ENCODE peak calls at places on chromosomes 12 and 14, in seven cellular contexts. One of them, this sample, is unnamed. For H3K4me1, the result is how much of the 10 kb centered on the place peaks cover.

GRCh38 chr14:101373690-101374295 is 187.5 kb upstream of the DIO3 start:
- DNase-seq in tibial artery: no peak
- DNase-seq in GM12878: no peak
- DNase-seq in heart right ventricle: no peak
- DNase-seq in pancreas: no peak
- DNase-seq in SK-N-SH: no peak
- DNase-seq in HAP-1: no peak
- DNase-seq in this sample: no peak

GRCh38 chr12:49028666-49029275 is 10.2 kb upstream of the PRKAG1 start:
- DNase-seq in tibial artery: no peak
- DNase-seq in GM12878: no peak
- DNase-seq in heart right ventricle: no peak
- DNase-seq in pancreas: no peak
- DNase-seq in SK-N-SH: peak
- DNase-seq in HAP-1: no peak
- DNase-seq in this sample: no peak

GRCh38 chr14:50347521-50347920 is 35.4 kb downstream of the DMAC2L start:
- DNase-seq in tibial artery: no peak
- DNase-seq in GM12878: no peak
- DNase-seq in heart right ventricle: no peak
- DNase-seq in pancreas: no peak
- DNase-seq in SK-N-SH: no peak
- DNase-seq in HAP-1: no peak
- DNase-seq in this sample: no peak

GRCh38 chr12:12240671-12241345 is 26.0 kb downstream of the LRP6 start:
- DNase-seq in tibial artery: no peak
- DNase-seq in GM12878: no peak
- DNase-seq in heart right ventricle: no peak
- DNase-seq in pancreas: no peak
- DNase-seq in SK-N-SH: peak
- DNase-seq in HAP-1: peak
- DNase-seq in this sample: no peak

GRCh38 chr12:89245090-89245489 is 107.2 kb downstream of the DUSP6 start:
- DNase-seq in tibial artery: no peak
- DNase-seq in GM12878: no peak
- DNase-seq in heart right ventricle: no peak
- DNase-seq in pancreas: no peak
- DNase-seq in SK-N-SH: no peak
- DNase-seq in HAP-1: no peak
- DNase-seq in this sample: no peak

GRCh38 chr12:69239922-69240624 is 704 bp downstream of the CPSF6 start:
- DNase-seq in tibial artery: peak
- DNase-seq in GM12878: no peak
- DNase-seq in heart right ventricle: peak
- DNase-seq in pancreas: peak
- DNase-seq in SK-N-SH: peak
- DNase-seq in HAP-1: peak
- DNase-seq in this sample: peak

GRCh38 chr12:16187684-16188083 is 89.8 kb downstream of the SLC15A5 start:
- DNase-seq in tibial artery: no peak
- DNase-seq in GM12878: no peak
- DNase-seq in heart right ventricle: no peak
- DNase-seq in pancreas: no peak
- DNase-seq in SK-N-SH: no peak
- DNase-seq in HAP-1: no peak
- DNase-seq in this sample: no peak

GRCh38 chr14:72559227-72559626 is 334.7 kb downstream of the DPF3 start:
- DNase-seq in tibial artery: no peak
- DNase-seq in GM12878: no peak
- DNase-seq in heart right ventricle: no peak
- DNase-seq in pancreas: no peak
- DNase-seq in SK-N-SH: no peak
- DNase-seq in HAP-1: no peak
- DNase-seq in this sample: no peak

GRCh38 chr12:114006482-114007425 is 40.6 kb upstream of the RBM19 start:
- DNase-seq in tibial artery: no peak
- DNase-seq in GM12878: no peak
- DNase-seq in heart right ventricle: no peak
- DNase-seq in pancreas: no peak
- DNase-seq in SK-N-SH: no peak
- DNase-seq in HAP-1: no peak
- DNase-seq in this sample: no peak

GRCh38 chr12:53677612-53678133 is 1.8 kb upstream of the ATP5MC2 start:
- DNase-seq in tibial artery: no peak
- DNase-seq in GM12878: no peak
- DNase-seq in heart right ventricle: no peak
- DNase-seq in pancreas: no peak
- DNase-seq in SK-N-SH: no peak
- DNase-seq in HAP-1: no peak
- DNase-seq in this sample: no peak

GRCh38 chr14:49512147-49512551 is 74.0 kb downstream of the RPS29 start:
- DNase-seq in tibial artery: no peak
- DNase-seq in GM12878: no peak
- DNase-seq in heart right ventricle: no peak
- DNase-seq in pancreas: no peak
- DNase-seq in SK-N-SH: no peak
- DNase-seq in HAP-1: no peak
- DNase-seq in this sample: peak

GRCh38 chr12:93016752-93017350 is 87.8 kb upstream of the EEA1 start:
- DNase-seq in tibial artery: no peak
- DNase-seq in GM12878: no peak
- DNase-seq in heart right ventricle: no peak
- DNase-seq in pancreas: no peak
- DNase-seq in SK-N-SH: no peak
- DNase-seq in HAP-1: no peak
- DNase-seq in this sample: no peak

GRCh38 chr14:21985081-21985480 is 311.5 kb upstream of the OR4E1 start:
- DNase-seq in tibial artery: no peak
- DNase-seq in GM12878: no peak
- DNase-seq in heart right ventricle: no peak
- DNase-seq in pancreas: no peak
- DNase-seq in SK-N-SH: no peak
- DNase-seq in HAP-1: no peak
- DNase-seq in this sample: no peak

GRCh38 chr12:121783771-121784170 is 9.7 kb downstream of the RHOF start:
- DNase-seq in tibial artery: no peak
- DNase-seq in GM12878: no peak
- DNase-seq in heart right ventricle: no peak
- DNase-seq in pancreas: no peak
- DNase-seq in SK-N-SH: no peak
- DNase-seq in HAP-1: no peak
- DNase-seq in this sample: no peak

GRCh38 chr12:46451276-46452021 is 78.9 kb upstream of the SLC38A2 start:
- DNase-seq in tibial artery: no peak
- DNase-seq in GM12878: no peak
- DNase-seq in heart right ventricle: no peak
- DNase-seq in pancreas: no peak
- DNase-seq in SK-N-SH: no peak
- DNase-seq in HAP-1: no peak
- DNase-seq in this sample: no peak

GRCh38 chr14:97458302-97459137 is 661.3 kb downstream of the VRK1 start:
- DNase-seq in tibial artery: no peak
- DNase-seq in GM12878: no peak
- DNase-seq in heart right ventricle: peak
- DNase-seq in pancreas: peak
- DNase-seq in SK-N-SH: peak
- DNase-seq in HAP-1: no peak
- DNase-seq in this sample: peak

GRCh38 chr12:68831751-68832503 is 23.9 kb downstream of the MDM2 start:
- DNase-seq in tibial artery: no peak
- DNase-seq in GM12878: no peak
- DNase-seq in heart right ventricle: no peak
- DNase-seq in pancreas: no peak
- DNase-seq in SK-N-SH: no peak
- DNase-seq in HAP-1: no peak
- DNase-seq in this sample: no peak

GRCh38 chr12:6958609-6959375 is 7.6 kb downstream of the PTPN6 start:
- DNase-seq in tibial artery: peak
- DNase-seq in GM12878: no peak
- DNase-seq in heart right ventricle: no peak
- DNase-seq in pancreas: no peak
- DNase-seq in SK-N-SH: peak
- DNase-seq in HAP-1: no peak
- DNase-seq in this sample: no peak
- H3K4me3 ChIP-seq in tibial artery: no peak
- H3K4me3 ChIP-seq in GM12878: peak
- H3K4me3 ChIP-seq in heart right ventricle: peak
- H3K4me3 ChIP-seq in pancreas: no peak
- H3K4me3 ChIP-seq in SK-N-SH: no peak
- H3K4me3 ChIP-seq in HAP-1: no peak
- H3K4me3 ChIP-seq in this sample: no peak

GRCh38 chr14:61150851-61151250 is 130.3 kb downstream of the TMEM30B start:
- DNase-seq in tibial artery: no peak
- DNase-seq in GM12878: no peak
- DNase-seq in heart right ventricle: no peak
- DNase-seq in pancreas: no peak
- DNase-seq in SK-N-SH: no peak
- DNase-seq in HAP-1: no peak
- DNase-seq in this sample: no peak

GRCh38 chr14:61147898-61148549 is 133.1 kb downstream of the TMEM30B start:
- DNase-seq in tibial artery: no peak
- DNase-seq in GM12878: no peak
- DNase-seq in heart right ventricle: peak
- DNase-seq in pancreas: no peak
- DNase-seq in SK-N-SH: no peak
- DNase-seq in HAP-1: no peak
- DNase-seq in this sample: no peak

GRCh38 chr14:61148742-61149350 is 132.3 kb downstream of the TMEM30B start:
- DNase-seq in tibial artery: no peak
- DNase-seq in GM12878: no peak
- DNase-seq in heart right ventricle: no peak
- DNase-seq in pancreas: no peak
- DNase-seq in SK-N-SH: no peak
- DNase-seq in HAP-1: no peak
- DNase-seq in this sample: no peak

GRCh38 chr14:61151276-61151675 is 129.9 kb downstream of the TMEM30B start:
- DNase-seq in tibial artery: no peak
- DNase-seq in GM12878: no peak
- DNase-seq in heart right ventricle: no peak
- DNase-seq in pancreas: no peak
- DNase-seq in SK-N-SH: no peak
- DNase-seq in HAP-1: no peak
- DNase-seq in this sample: no peak

GRCh38 chr14:61149896-61150295 is 131.2 kb downstream of the TMEM30B start:
- DNase-seq in tibial artery: no peak
- DNase-seq in GM12878: no peak
- DNase-seq in heart right ventricle: no peak
- DNase-seq in pancreas: no peak
- DNase-seq in SK-N-SH: no peak
- DNase-seq in HAP-1: no peak
- DNase-seq in this sample: no peak
- H3K4me1 ChIP-seq in tibial artery: under half
- H3K4me1 ChIP-seq in GM12878: under half
- H3K4me1 ChIP-seq in heart right ventricle: under half
- H3K4me1 ChIP-seq in pancreas: under half
- H3K4me1 ChIP-seq in SK-N-SH: half or more
- H3K4me1 ChIP-seq in HAP-1: under half
- H3K4me1 ChIP-seq in this sample: under half

DNA sequence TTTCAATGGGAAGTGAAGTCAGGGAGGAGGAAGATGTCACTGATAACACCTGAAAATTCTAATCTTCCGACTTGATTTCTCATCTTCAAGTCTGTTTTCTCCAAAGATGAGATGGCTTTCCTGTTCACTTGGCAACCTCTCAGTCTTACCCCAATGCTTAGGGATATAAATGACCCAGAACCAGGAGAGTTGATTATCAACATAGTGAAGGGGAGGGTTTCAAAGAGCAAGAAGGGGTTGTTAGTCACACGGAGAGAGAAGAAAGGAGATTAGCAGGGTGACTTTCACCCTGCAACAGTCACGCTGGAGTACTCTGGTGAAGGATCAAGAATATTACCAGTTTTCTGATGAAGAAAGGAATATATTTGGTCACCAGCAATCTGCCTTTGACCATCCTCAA is at the start of gene TMEM52B:
- DNase-seq in tibial artery: no peak
- DNase-seq in GM12878: no peak
- DNase-seq in heart right ventricle: no peak
- DNase-seq in pancreas: no peak
- DNase-seq in SK-N-SH: no peak
- DNase-seq in HAP-1: no peak
- DNase-seq in this sample: no peak
- H3K4me3 ChIP-seq in tibial artery: no peak
- H3K4me3 ChIP-seq in GM12878: no peak
- H3K4me3 ChIP-seq in heart right ventricle: no peak
- H3K4me3 ChIP-seq in pancreas: no peak
- H3K4me3 ChIP-seq in SK-N-SH: no peak
- H3K4me3 ChIP-seq in HAP-1: no peak
- H3K4me3 ChIP-seq in this sample: no peak

GRCh38 chr14:99579903-99580570 is 24.0 kb downstream of the CCDC85C start:
- DNase-seq in tibial artery: no peak
- DNase-seq in GM12878: no peak
- DNase-seq in heart right ventricle: no peak
- DNase-seq in pancreas: peak
- DNase-seq in SK-N-SH: peak
- DNase-seq in HAP-1: peak
- DNase-seq in this sample: no peak

GRCh38 chr14:99581371-99581770 is 22.6 kb downstream of the CCDC85C start:
- DNase-seq in tibial artery: no peak
- DNase-seq in GM12878: no peak
- DNase-seq in heart right ventricle: no peak
- DNase-seq in pancreas: no peak
- DNase-seq in SK-N-SH: no peak
- DNase-seq in HAP-1: no peak
- DNase-seq in this sample: no peak

GRCh38 chr14:99584823-99585222 is 19.2 kb downstream of the CCDC85C start:
- DNase-seq in tibial artery: no peak
- DNase-seq in GM12878: no peak
- DNase-seq in heart right ventricle: no peak
- DNase-seq in pancreas: no peak
- DNase-seq in SK-N-SH: no peak
- DNase-seq in HAP-1: no peak
- DNase-seq in this sample: no peak

GRCh38 chr14:99579077-99579836 is 24.8 kb downstream of the CCDC85C start:
- DNase-seq in tibial artery: no peak
- DNase-seq in GM12878: no peak
- DNase-seq in heart right ventricle: no peak
- DNase-seq in pancreas: peak
- DNase-seq in SK-N-SH: no peak
- DNase-seq in HAP-1: no peak
- DNase-seq in this sample: no peak

DNA sequence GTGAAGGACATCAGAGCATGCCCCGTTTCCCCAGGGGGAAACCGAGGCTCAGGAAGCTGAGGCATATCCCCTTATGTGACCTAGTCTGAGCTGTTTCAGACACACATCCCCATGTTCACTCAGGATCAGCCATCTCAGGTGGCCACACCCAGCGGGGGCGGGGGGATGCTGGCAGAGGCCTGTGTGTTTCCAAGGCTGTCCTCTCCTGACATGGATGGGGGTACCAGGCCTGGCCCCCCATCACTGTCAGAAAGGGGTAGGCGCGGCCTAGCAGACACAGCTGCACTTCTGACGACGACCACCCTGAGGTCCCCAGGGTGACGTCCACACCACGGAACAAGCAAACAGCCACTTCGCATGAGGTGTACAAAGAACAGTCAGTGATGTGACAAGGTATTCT is 22.0 kb downstream of the CCDC85C start:
- DNase-seq in tibial artery: no peak
- DNase-seq in GM12878: no peak
- DNase-seq in heart right ventricle: no peak
- DNase-seq in pancreas: no peak
- DNase-seq in SK-N-SH: no peak
- DNase-seq in HAP-1: no peak
- DNase-seq in this sample: no peak
- H3K4me1 ChIP-seq in tibial artery: under half
- H3K4me1 ChIP-seq in GM12878: under half
- H3K4me1 ChIP-seq in heart right ventricle: half or more
- H3K4me1 ChIP-seq in pancreas: under half
- H3K4me1 ChIP-seq in SK-N-SH: under half
- H3K4me1 ChIP-seq in HAP-1: under half
- H3K4me1 ChIP-seq in this sample: under half